ENCODE peak calls at places on chromosome 19, in nine cellular contexts. V, D, I, O, N, R, A, Y and S are unnamed samples.
A peak's percentile ranks its signal among the peaks of the same experiment; 100 is the strongest.

GRCh38 chr19:35977446-35978222 is 17.4 kb upstream of the SDHAF1 start:
- DNase-seq in V (no peak), R (no peak), Y (no peak), N (peak; percentile 66), A (no peak), O (no peak), I (no peak), D (peak; percentile 71), S (no peak)

GRCh38 chr19:18002347-18002850 is 5.6 kb upstream of the ARRDC2 start:
- DNase-seq in R (no peak), D (peak; percentile 28), N (no peak), A (no peak), O (no peak), V (no peak), Y (no peak), I (no peak), S (peak; percentile 63)

GRCh38 chr19:2171349-2172145 is 7.8 kb downstream of the DOT1L start:
- DNase-seq in N (no peak), A (peak; percentile 42), I (no peak), V (peak; percentile 23), Y (peak; percentile 22), O (no peak), D (peak; percentile 98), R (no peak), S (peak; percentile 79)

GRCh38 chr19:14361824-14362223 is 19.4 kb upstream of the ADGRE5 start:
- DNase-seq in R (no peak), D (peak; percentile 71), V (no peak), N (no peak), A (no peak), I (no peak), O (no peak), Y (no peak), S (no peak)

GRCh38 chr19:34808566-34808965 is 35.6 kb upstream of the ZNF599 start:
- DNase-seq in Y (no peak), R (no peak), O (no peak), D (no peak), N (no peak), A (no peak), I (peak; percentile 37), V (no peak), S (no peak)

GRCh38 chr19:42363614-42364346 is 26.3 kb downstream of the CNFN start:
- DNase-seq in D (no peak), O (no peak), Y (no peak), V (no peak), R (no peak), A (no peak), I (no peak), N (no peak), S (no peak)

GRCh38 chr19:5691930-5692784 is 2.1 kb downstream of the RPL36 start:
- DNase-seq in V (no peak), D (peak; percentile 53), Y (no peak), N (no peak), I (no peak), A (no peak), R (no peak), O (no peak), S (no peak)

GRCh38 chr19:31352782-31353651 is 3.8 kb upstream of the TSHZ3 start:
- DNase-seq in I (no peak), V (no peak), O (peak; percentile 37), Y (no peak), D (no peak), A (peak; percentile 35), N (no peak), R (no peak), S (no peak)

GRCh38 chr19:37654118-37654517 is 1.1 kb downstream of the ZFP30 start:
- DNase-seq in N (peak; percentile 15), V (no peak), D (no peak), A (no peak), R (no peak), I (no peak), O (no peak), Y (no peak), S (no peak)

GRCh38 chr19:28426902-28427232 is 786.1 kb downstream of the UQCRFS1 start:
- DNase-seq in A (no peak), I (no peak), O (no peak), D (no peak), N (no peak), R (no peak), Y (no peak), V (no peak), S (no peak)

GRCh38 chr19:531753-532571 is at the start of gene CDC34:
- DNase-seq in A (no peak), Y (no peak), R (no peak), N (no peak), V (no peak), O (no peak), I (no peak), D (no peak), S (no peak)

GRCh38 chr19:17647071-17648020 is 40.8 kb downstream of the UNC13A start:
- DNase-seq in R (no peak), D (no peak), O (no peak), V (no peak), N (no peak), Y (no peak), I (no peak), A (no peak), S (no peak)

GRCh38 chr19:13909430-13909829 is 3.4 kb downstream of the CC2D1A start:
- DNase-seq in O (no peak), I (no peak), N (no peak), R (no peak), D (no peak), A (no peak), Y (no peak), V (no peak), S (no peak)

GRCh38 chr19:48715681-48716171 is 3.8 kb downstream of the MAMSTR start:
- DNase-seq in O (no peak), Y (no peak), D (no peak), R (no peak), V (no peak), A (peak; percentile 54), N (no peak), I (no peak), S (peak; percentile 54)

GRCh38 chr19:55456347-55456746 is 5.1 kb downstream of the ISOC2 start:
- DNase-seq in Y (no peak), D (no peak), I (no peak), R (no peak), A (no peak), V (no peak), N (no peak), O (no peak), S (no peak)

GRCh38 chr19:13629687-13630357 is 123.5 kb upstream of the CACNA1A start:
- DNase-seq in V (no peak), R (no peak), I (peak; percentile 36), O (no peak), A (no peak), D (no peak), Y (no peak), N (no peak), S (no peak)